ENCODE peak calls at places on chromosome 4, in nine cellular contexts. X, K, D, C, J, B, I, E and V are unnamed samples.

GRCh38 chr4:182770969-182771330 is 146.2 kb downstream of the DCTD start:
- DNase-seq in I (no peak), J (no peak), E (no peak), X (no peak), K (no peak), C (no peak), D (no peak), B (no peak), V (no peak)

GRCh38 chr4:30789219-30789671 is 69.1 kb downstream of the PCDH7 start:
- DNase-seq in K (peak; percentile 54), I (peak; percentile 35), B (no peak), D (peak; percentile 47), X (peak; percentile 92), J (no peak), C (no peak), E (no peak), V (no peak)

GRCh38 chr4:71006203-71006907 is 12.9 kb downstream of the DCK start:
- DNase-seq in E (no peak), B (no peak), J (no peak), D (no peak), K (peak; percentile 85), I (no peak), C (no peak), X (no peak), V (no peak)

GRCh38 chr4:153781280-153781679 is 7.6 kb downstream of the SFRP2 start:
- DNase-seq in C (no peak), X (no peak), B (no peak), J (no peak), K (no peak), E (no peak), I (no peak), D (no peak), V (no peak)

GRCh38 chr4:155403886-155404285 is 27.1 kb upstream of the MAP9 start:
- DNase-seq in I (peak; percentile 71), B (no peak), X (peak; percentile 36), D (no peak), C (no peak), K (peak; percentile 64), J (no peak), E (peak; percentile 23), V (no peak)

GRCh38 chr4:34323549-34324325 is 1920.6 kb downstream of the ARAP2 start:
- DNase-seq in I (peak; percentile 11), J (no peak), E (no peak), C (no peak), X (no peak), B (no peak), D (no peak), K (no peak), V (no peak)

GRCh38 chr4:26093561-26093960 is 179.5 kb downstream of the SMIM20 start:
- DNase-seq in E (no peak), K (no peak), J (no peak), D (no peak), X (no peak), B (no peak), C (no peak), I (no peak), V (no peak)

GRCh38 chr4:161894493-161895167 is 269.2 kb downstream of the FSTL5 start:
- DNase-seq in E (peak; percentile 66), I (no peak), X (no peak), J (no peak), K (no peak), C (no peak), D (no peak), B (peak; percentile 10), V (no peak)

GRCh38 chr4:157115613-157116340 is 39.8 kb downstream of the GLRB start:
- DNase-seq in J (no peak), K (no peak), I (peak; percentile 60), X (no peak), C (no peak), D (no peak), E (peak; percentile 66), B (no peak), V (no peak)

GRCh38 chr4:3402409-3403103 is 39.2 kb upstream of the HGFAC start:
- DNase-seq in E (peak; percentile 5), X (no peak), J (peak; percentile 63), K (no peak), B (no peak), C (no peak), I (no peak), D (no peak), V (no peak)

GRCh38 chr4:8173641-8174242 is 15.1 kb upstream of the ABLIM2 start:
- DNase-seq in X (no peak), K (no peak), J (peak; percentile 59), B (no peak), I (peak; percentile 33), C (no peak), E (no peak), D (no peak), V (no peak)

GRCh38 chr4:129804458-129804981 is 708.6 kb downstream of the C4orf33 start:
- DNase-seq in I (no peak), K (no peak), B (no peak), X (no peak), E (no peak), J (no peak), C (no peak), D (no peak), V (no peak)

GRCh38 chr4:42412251-42412650 is 15.0 kb downstream of the SHISA3 start:
- DNase-seq in J (no peak), D (no peak), B (no peak), C (no peak), X (no peak), I (peak; percentile 89), E (no peak), K (no peak), V (no peak)

GRCh38 chr4:72358483-72358882 is 210.5 kb downstream of the ADAMTS3 start:
- DNase-seq in C (no peak), I (no peak), E (no peak), D (no peak), B (no peak), X (no peak), K (no peak), J (no peak), V (no peak)

GRCh38 chr4:2939383-2940243 is 23.6 kb downstream of the NOP14 start:
- DNase-seq in E (no peak), C (peak; percentile 41), X (no peak), D (no peak), J (peak; percentile 61), K (no peak), B (peak; percentile 52), I (no peak), V (peak; percentile 14)

GRCh38 chr4:158896459-158897238 is 127.8 kb downstream of the FNIP2 start:
- DNase-seq in X (no peak), I (no peak), B (no peak), E (no peak), C (no peak), D (no peak), K (no peak), J (no peak), V (no peak)

GRCh38 chr4:111266937-111267336 is 644.1 kb upstream of the PITX2 start:
- DNase-seq in B (no peak), D (no peak), I (no peak), E (no peak), C (no peak), J (no peak), X (no peak), K (no peak), V (no peak)

GRCh38 chr4:136412708-136413107 is 1119.6 kb downstream of the PCDH18 start:
- DNase-seq in I (no peak), K (no peak), J (no peak), B (no peak), C (no peak), D (no peak), E (peak; percentile 21), X (no peak), V (no peak)

GRCh38 chr4:56535915-56536314 is 30.3 kb downstream of the ARL9 start:
- DNase-seq in X (no peak), K (no peak), C (no peak), I (no peak), B (no peak), E (no peak), D (no peak), J (no peak), V (no peak)

GRCh38 chr4:26779674-26780073 is 81.0 kb upstream of the STIM2 start:
- DNase-seq in J (no peak), K (no peak), I (peak; percentile 79), D (no peak), X (peak; percentile 12), E (peak; percentile 100), C (no peak), B (no peak), V (no peak)

GRCh38 chr4:132691668-132692067 is 457.4 kb upstream of the PCDH10 start:
- DNase-seq in B (no peak), X (no peak), D (no peak), K (no peak), C (no peak), J (no peak), I (no peak), E (no peak), V (no peak)

GRCh38 chr4:55768291-55768690 is 51.3 kb upstream of the EXOC1L start:
- DNase-seq in I (peak; percentile 68), E (peak; percentile 35), B (no peak), J (no peak), X (no peak), C (no peak), K (no peak), D (peak; percentile 40), V (no peak)

GRCh38 chr4:172155838-172156345 is 342.7 kb downstream of the GALNTL6 start:
- DNase-seq in I (no peak), B (no peak), D (no peak), J (no peak), C (no peak), X (no peak), E (no peak), K (no peak), V (no peak)
- TF ChIP-seq CTCF in I (no peak), B (no peak), D (no peak), J (no peak), C (no peak), X (no peak), E (no peak), K (no peak), V (no peak)

DNA sequence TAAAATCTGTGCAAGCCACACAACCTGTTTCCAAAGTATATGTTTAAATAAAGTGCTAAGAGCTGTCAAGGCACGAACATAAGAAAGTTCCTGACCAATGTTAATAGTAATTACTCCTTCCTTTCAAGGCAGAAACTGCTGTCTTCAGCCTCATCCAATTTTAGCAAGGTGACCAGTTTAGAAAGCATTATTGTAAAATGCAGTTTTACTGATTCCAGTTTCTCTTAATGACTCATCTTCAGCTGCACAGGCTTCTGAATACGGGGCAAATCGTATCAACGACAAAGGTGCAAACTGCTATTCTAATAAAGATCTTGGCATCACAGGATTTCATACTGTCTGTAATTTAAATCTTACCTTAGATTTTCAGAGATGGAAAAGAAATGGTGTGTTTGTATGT is 87.5 kb downstream of the PPP3CA start:
- DNase-seq in B (no peak), K (peak; percentile 79), E (no peak), D (no peak), C (no peak), J (no peak), I (no peak), X (no peak), V (no peak)
- H3K4me1 ChIP-seq in B (peaks cover 3% of the 10 kb centered on the region), K (peaks cover 38% of the 10 kb centered on the region), E (no peaks in the 10 kb centered on the region), D (peaks cover 9% of the 10 kb centered on the region), C (peaks cover 27% of the 10 kb centered on the region), J (peaks cover 21% of the 10 kb centered on the region), I (peaks cover 13% of the 10 kb centered on the region), X (peaks cover 2% of the 10 kb centered on the region), V (peaks cover 47% of the 10 kb centered on the region)

GRCh38 chr4:82900335-82901128 is at the start of gene THAP9:
- DNase-seq in J (peak; percentile 99), B (peak; percentile 99), X (peak; percentile 99), E (peak; percentile 100), K (peak; percentile 100), D (peak; percentile 99), C (peak; percentile 99), I (peak; percentile 98), V (peak; percentile 97)
- TF ChIP-seq CTCF in J (no peak), B (no peak), X (no peak), E (no peak), K (no peak), D (no peak), C (no peak), I (no peak), V (no peak)

GRCh38 chr4:77927991-77928925 is 65.6 kb downstream of the MRPL1 start:
- DNase-seq in K (no peak), B (no peak), C (no peak), I (peak; percentile 32), X (no peak), D (no peak), J (no peak), E (peak; percentile 81), V (no peak)
- H3K4me1 ChIP-seq in K (no peaks in the 10 kb centered on the region), B (peaks cover 3% of the 10 kb centered on the region), C (no peaks in the 10 kb centered on the region), I (peaks cover 40% of the 10 kb centered on the region), X (peaks cover 19% of the 10 kb centered on the region), D (peaks cover 5% of the 10 kb centered on the region), J (no peaks in the 10 kb centered on the region), E (peaks cover 19% of the 10 kb centered on the region), V (peaks cover 10% of the 10 kb centered on the region)